ENCODE peak calls at places on chromosomes 6 and 20, in six cellular contexts. L is NCI-H1048; J is activated CD4-positive, CD25-positive, alpha-beta regulatory T cell; G is WTC11; A is aorta; O is activated T-cell treated with anti-CD3 and anti-CD28 coated beads for 1 hour. B is an unnamed sample.

GRCh38 chr6:107806675-107807074 is 17.4 kb downstream of the SCML4 start:
- DNase-seq in L (no peak), J (no peak), G (no peak), A (no peak), O (no peak), B (no peak)

GRCh38 chr6:160435935-160436334 is 87.8 kb downstream of the SLC22A3 start:
- DNase-seq in L (no peak), J (no peak), G (no peak), A (no peak), O (no peak), B (no peak)

GRCh38 chr20:35296101-35296554 is 3.9 kb upstream of the FAM83C start:
- DNase-seq in L (no peak), J (no peak), G (no peak), A (no peak), O (no peak), B (no peak)

GRCh38 chr20:48831702-48832422 is 4.1 kb upstream of the PREX1 start:
- DNase-seq in L (no peak), J (no peak), G (no peak), A (peak), O (no peak), B (no peak)

GRCh38 chr6:16684195-16684689 is 77.0 kb downstream of the ATXN1 start:
- DNase-seq in L (no peak), J (no peak), G (no peak), A (no peak), O (no peak), B (no peak)

GRCh38 chr20:35674921-35675320 is 10.2 kb upstream of the CPNE1 start:
- DNase-seq in L (no peak), J (no peak), G (no peak), A (no peak), O (no peak), B (no peak)

GRCh38 chr6:158894192-158894591 is 75.0 kb upstream of the EZR start:
- DNase-seq in L (no peak), J (no peak), G (no peak), A (no peak), O (no peak), B (no peak)

GRCh38 chr6:131136021-131136847 is 967 bp downstream of the AKAP7 start:
- DNase-seq in L (no peak), J (no peak), G (no peak), A (no peak), O (no peak), B (no peak)

GRCh38 chr20:36344517-36345132 is 38.5 kb downstream of the DLGAP4 start:
- DNase-seq in L (no peak), J (no peak), G (peak), A (no peak), O (no peak), B (peak)

GRCh38 chr6:2715737-2716136 is 35.0 kb downstream of the MYLK4 start:
- DNase-seq in L (no peak), J (no peak), G (no peak), A (no peak), O (no peak), B (no peak)

GRCh38 chr6:7537560-7538174 is 3.8 kb upstream of the DSP start:
- DNase-seq in L (no peak), J (no peak), G (no peak), A (no peak), O (no peak), B (no peak)